ENCODE peak calls at places on chromosomes 13 and 19, in eight cellular contexts. One of them, this sample, is unnamed.

GRCh38 chr13:30148171-30148754 is 159.1 kb downstream of the KATNAL1 start:
- DNase-seq in AML-193: no peak
- DNase-seq in CD8-positive, alpha-beta T cell: peak
- DNase-seq in activated CD4-positive, alpha-beta T cell treated with anti-CD3 and anti-CD28 coated beads, Interleukin-2, amount 50 U/mL, for 24 hours: no peak
- DNase-seq in NCI-H524: peak
- DNase-seq in head of caudate nucleus: no peak
- DNase-seq in kidney: no peak
- DNase-seq in endothelial cell: no peak
- DNase-seq in this sample: no peak

GRCh38 chr13:44974056-44974798 is 15.0 kb downstream of the NUFIP1 start:
- DNase-seq in CD8-positive, alpha-beta T cell: no peak
- DNase-seq in kidney: no peak
- DNase-seq in activated CD4-positive, alpha-beta T cell treated with anti-CD3 and anti-CD28 coated beads, Interleukin-2, amount 50 U/mL, for 24 hours: no peak
- DNase-seq in NCI-H524: no peak
- DNase-seq in head of caudate nucleus: no peak
- DNase-seq in endothelial cell: no peak
- DNase-seq in AML-193: peak
- DNase-seq in this sample: no peak

GRCh38 chr19:53549354-53549753 is 11.4 kb downstream of the ZNF331 start:
- DNase-seq in AML-193: peak
- DNase-seq in kidney: no peak
- DNase-seq in CD8-positive, alpha-beta T cell: no peak
- DNase-seq in endothelial cell: no peak
- DNase-seq in activated CD4-positive, alpha-beta T cell treated with anti-CD3 and anti-CD28 coated beads, Interleukin-2, amount 50 U/mL, for 24 hours: no peak
- DNase-seq in head of caudate nucleus: no peak
- DNase-seq in NCI-H524: no peak
- DNase-seq in this sample: no peak

GRCh38 chr13:52779028-52779612 is 39.5 kb upstream of the CNMD start:
- DNase-seq in activated CD4-positive, alpha-beta T cell treated with anti-CD3 and anti-CD28 coated beads, Interleukin-2, amount 50 U/mL, for 24 hours: no peak
- DNase-seq in endothelial cell: no peak
- DNase-seq in AML-193: no peak
- DNase-seq in NCI-H524: peak
- DNase-seq in head of caudate nucleus: no peak
- DNase-seq in kidney: no peak
- DNase-seq in CD8-positive, alpha-beta T cell: no peak
- DNase-seq in this sample: no peak

GRCh38 chr19:752652-753517 is 2.0 kb downstream of the MISP start:
- DNase-seq in endothelial cell: no peak
- DNase-seq in AML-193: no peak
- DNase-seq in activated CD4-positive, alpha-beta T cell treated with anti-CD3 and anti-CD28 coated beads, Interleukin-2, amount 50 U/mL, for 24 hours: no peak
- DNase-seq in CD8-positive, alpha-beta T cell: no peak
- DNase-seq in NCI-H524: no peak
- DNase-seq in head of caudate nucleus: no peak
- DNase-seq in kidney: peak
- DNase-seq in this sample: peak

GRCh38 chr19:1526979-1527649 is 3.2 kb downstream of the PLK5 start:
- DNase-seq in kidney: no peak
- DNase-seq in activated CD4-positive, alpha-beta T cell treated with anti-CD3 and anti-CD28 coated beads, Interleukin-2, amount 50 U/mL, for 24 hours: no peak
- DNase-seq in CD8-positive, alpha-beta T cell: no peak
- DNase-seq in head of caudate nucleus: no peak
- DNase-seq in AML-193: no peak
- DNase-seq in NCI-H524: no peak
- DNase-seq in endothelial cell: no peak
- DNase-seq in this sample: no peak

GRCh38 chr13:109256866-109257760 is 529.3 kb downstream of the IRS2 start:
- DNase-seq in head of caudate nucleus: no peak
- DNase-seq in endothelial cell: no peak
- DNase-seq in kidney: no peak
- DNase-seq in NCI-H524: no peak
- DNase-seq in CD8-positive, alpha-beta T cell: no peak
- DNase-seq in activated CD4-positive, alpha-beta T cell treated with anti-CD3 and anti-CD28 coated beads, Interleukin-2, amount 50 U/mL, for 24 hours: no peak
- DNase-seq in AML-193: no peak
- DNase-seq in this sample: no peak

GRCh38 chr13:32381539-32381938 is 46.4 kb downstream of the N4BP2L1 start:
- DNase-seq in activated CD4-positive, alpha-beta T cell treated with anti-CD3 and anti-CD28 coated beads, Interleukin-2, amount 50 U/mL, for 24 hours: no peak
- DNase-seq in CD8-positive, alpha-beta T cell: no peak
- DNase-seq in AML-193: peak
- DNase-seq in head of caudate nucleus: peak
- DNase-seq in NCI-H524: peak
- DNase-seq in kidney: no peak
- DNase-seq in endothelial cell: peak
- DNase-seq in this sample: no peak

GRCh38 chr19:46963093-46963734 is 56.4 kb upstream of the NPAS1 start:
- DNase-seq in NCI-H524: no peak
- DNase-seq in AML-193: no peak
- DNase-seq in CD8-positive, alpha-beta T cell: no peak
- DNase-seq in head of caudate nucleus: no peak
- DNase-seq in activated CD4-positive, alpha-beta T cell treated with anti-CD3 and anti-CD28 coated beads, Interleukin-2, amount 50 U/mL, for 24 hours: no peak
- DNase-seq in endothelial cell: no peak
- DNase-seq in kidney: peak
- DNase-seq in this sample: no peak